ENCODE peak calls at places on chromosomes 4 and X, in eight cellular contexts. N is kidney epithelial cell, A is cardiac muscle cell, W is thyroid gland, X is neural progenitor cell, V is left ventricle myocardium inferior, T is brain microvascular endothelial cell, M is heart right ventricle. P is an unnamed sample. For H3K27me3, the result is how much of the 10 kb centered on the place peaks cover.

GRCh38 chr4:182971702-182972101 is 54.5 kb upstream of the DCTD start:
- DNase-seq in N (no peak), V (no peak), X (no peak), A (no peak), T (no peak), W (no peak), M (no peak), P (no peak)

GRCh38 chr4:145285928-145286327 is 105.5 kb upstream of the OTUD4 start:
- DNase-seq in N (peak), M (no peak), X (no peak), T (peak), W (no peak), V (no peak), A (no peak), P (no peak)

GRCh38 chrX:104921606-104922205 is 298.8 kb downstream of the TEX13A start:
- DNase-seq in V (peak), W (no peak), X (no peak), M (no peak), A (no peak), N (no peak), T (no peak), P (no peak)

GRCh38 chr4:60945641-60946040 is 254.5 kb upstream of the ADGRL3 start:
- DNase-seq in X (peak), A (no peak), M (no peak), V (no peak), T (peak), W (no peak), N (no peak), P (no peak)

GRCh38 chr4:39369301-39369700 is 3.1 kb upstream of the RFC1 start:
- DNase-seq in A (no peak), N (no peak), W (no peak), X (no peak), T (no peak), M (no peak), V (no peak), P (no peak)

GRCh38 chr4:55754754-55755350 is 64.7 kb upstream of the EXOC1L start:
- DNase-seq in N (no peak), V (no peak), A (no peak), X (no peak), M (no peak), T (no peak), W (no peak), P (no peak)

GRCh38 chrX:120301960-120302359 is 9.3 kb downstream of the TMEM255A start:
- DNase-seq in T (no peak), A (no peak), M (no peak), N (no peak), W (no peak), X (no peak), V (no peak), P (no peak)

GRCh38 chr4:15906024-15906443 is 32.5 kb downstream of the FGFBP1 start:
- DNase-seq in X (peak), W (peak), M (no peak), A (no peak), N (peak), T (no peak), V (peak), P (no peak)

GRCh38 chr4:177453116-177453515 is 10.9 kb upstream of the AGA start:
- DNase-seq in V (no peak), N (no peak), M (no peak), W (no peak), T (no peak), X (no peak), A (no peak), P (no peak)

GRCh38 chrX:44344194-44344593 is 722 bp upstream of the EFHC2 start:
- DNase-seq in V (no peak), M (peak), A (no peak), N (no peak), X (no peak), W (peak), T (no peak), P (peak)
- H3K4me3 ChIP-seq in V (peak), M (peak), A (no peak), N (no peak), X (no peak), W (no peak), T (no peak), P (peak)

DNA sequence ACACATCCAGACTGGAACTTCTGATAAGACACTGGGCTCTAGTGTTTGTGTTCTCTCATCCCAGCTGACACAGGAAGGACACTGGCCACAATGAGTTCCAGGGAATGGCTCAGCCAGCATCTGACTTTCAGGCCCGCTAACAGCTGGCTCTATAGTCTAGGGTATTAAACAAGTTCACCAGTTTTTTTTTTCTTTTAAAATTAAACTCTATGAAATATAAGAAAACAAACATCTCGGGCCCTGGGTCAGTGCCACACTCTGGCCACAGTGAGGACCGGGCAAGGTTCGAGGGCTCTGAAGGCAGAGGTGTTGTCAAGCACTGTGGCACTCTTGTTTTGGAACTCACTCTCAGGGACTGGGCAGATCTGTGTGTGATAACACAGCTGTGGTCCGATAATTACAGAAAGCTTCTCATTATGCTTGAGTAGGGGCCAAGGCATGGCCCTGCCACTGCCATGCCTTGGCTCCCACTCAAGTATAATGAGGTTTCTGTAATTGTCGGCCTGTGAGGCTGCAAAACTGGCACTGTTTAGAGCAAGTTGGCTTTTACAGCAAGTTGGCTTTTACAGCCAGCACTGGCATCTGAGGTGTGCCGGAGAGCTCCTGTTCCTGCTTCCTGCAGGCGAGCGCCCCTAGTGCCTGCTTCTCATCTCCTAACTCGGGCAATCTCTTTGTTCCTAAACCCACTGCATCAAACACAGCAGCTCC is 62.8 kb downstream of the PPP1R2C start:
- DNase-seq in V (peak), A (peak), M (peak), T (no peak), W (peak), N (peak), X (peak), P (peak)
- TF ChIP-seq CTCF in V (peak), A (peak), M (peak), T (peak), W (peak), N (peak), X (peak), P (no peak)

DNA sequence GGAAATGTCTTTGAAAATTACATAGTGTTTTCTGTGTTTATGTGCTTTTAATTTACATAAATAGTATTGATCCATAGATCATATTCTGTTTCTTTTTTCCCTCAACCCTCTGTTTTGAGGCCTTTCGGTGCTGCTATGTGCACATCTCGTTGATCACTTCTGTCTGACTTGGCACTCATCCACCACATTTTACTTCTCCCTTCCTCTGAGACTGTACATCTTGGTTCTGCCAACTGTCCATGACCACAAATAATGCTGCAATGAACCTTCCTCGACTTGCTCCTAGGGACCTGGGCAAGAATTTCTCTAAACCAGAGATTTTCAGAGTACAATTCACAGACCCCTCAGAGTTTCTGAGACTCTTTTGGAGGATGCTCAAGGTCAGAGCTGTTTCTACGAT is 74.4 kb downstream of the RTL5 start:
- DNase-seq in A (no peak), M (no peak), V (no peak), W (no peak), T (no peak), X (no peak), N (no peak), P (no peak)
- H3K27me3 ChIP-seq in A (under half), M (under half), V (under half), W (under half), T (under half), X (under half), N (under half), P (under half)

DNA sequence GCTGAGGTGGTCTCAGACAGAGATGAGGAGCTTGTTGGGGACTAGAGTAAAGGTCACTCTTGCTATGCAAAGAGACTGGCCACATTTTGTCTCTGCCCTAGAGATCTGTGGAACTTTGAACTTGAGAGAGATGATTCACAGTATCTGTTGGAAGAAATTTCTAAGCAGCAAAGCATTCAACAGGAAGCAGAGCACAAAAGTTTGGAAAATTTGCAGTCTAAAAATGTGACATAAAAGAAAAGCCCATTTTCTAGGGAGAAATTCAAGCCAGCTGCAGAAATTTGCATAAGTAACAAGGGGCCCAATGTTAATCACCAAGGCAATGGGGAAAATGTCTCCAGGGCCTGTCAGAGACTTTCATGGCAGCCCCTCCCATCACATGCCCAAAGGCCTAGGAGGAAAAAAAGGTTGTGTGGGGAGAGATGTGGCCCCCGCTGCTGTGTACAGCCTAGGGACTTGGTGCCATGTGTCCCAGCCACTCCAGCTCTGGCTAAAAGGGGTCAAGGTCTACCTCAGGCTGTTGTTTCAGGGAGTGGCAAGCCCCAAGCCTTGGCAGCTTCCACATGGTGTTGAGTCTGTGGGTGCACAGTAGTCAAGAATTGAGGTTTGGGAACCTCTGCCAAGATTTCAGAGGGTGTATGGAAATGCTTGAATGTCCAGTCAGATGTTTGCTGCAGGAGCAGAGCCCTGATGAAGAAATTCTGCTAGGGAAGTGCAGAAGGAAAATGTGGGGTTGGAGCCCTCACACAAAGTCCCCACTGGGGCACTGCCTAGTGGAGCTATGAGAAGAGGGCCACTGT is 262.8 kb downstream of the DKK2 start:
- DNase-seq in M (no peak), V (no peak), N (no peak), T (peak), W (no peak), X (no peak), A (no peak), P (no peak)
- H3K4me3 ChIP-seq in M (no peak), V (no peak), N (no peak), T (no peak), W (no peak), X (no peak), A (no peak), P (no peak)

DNA sequence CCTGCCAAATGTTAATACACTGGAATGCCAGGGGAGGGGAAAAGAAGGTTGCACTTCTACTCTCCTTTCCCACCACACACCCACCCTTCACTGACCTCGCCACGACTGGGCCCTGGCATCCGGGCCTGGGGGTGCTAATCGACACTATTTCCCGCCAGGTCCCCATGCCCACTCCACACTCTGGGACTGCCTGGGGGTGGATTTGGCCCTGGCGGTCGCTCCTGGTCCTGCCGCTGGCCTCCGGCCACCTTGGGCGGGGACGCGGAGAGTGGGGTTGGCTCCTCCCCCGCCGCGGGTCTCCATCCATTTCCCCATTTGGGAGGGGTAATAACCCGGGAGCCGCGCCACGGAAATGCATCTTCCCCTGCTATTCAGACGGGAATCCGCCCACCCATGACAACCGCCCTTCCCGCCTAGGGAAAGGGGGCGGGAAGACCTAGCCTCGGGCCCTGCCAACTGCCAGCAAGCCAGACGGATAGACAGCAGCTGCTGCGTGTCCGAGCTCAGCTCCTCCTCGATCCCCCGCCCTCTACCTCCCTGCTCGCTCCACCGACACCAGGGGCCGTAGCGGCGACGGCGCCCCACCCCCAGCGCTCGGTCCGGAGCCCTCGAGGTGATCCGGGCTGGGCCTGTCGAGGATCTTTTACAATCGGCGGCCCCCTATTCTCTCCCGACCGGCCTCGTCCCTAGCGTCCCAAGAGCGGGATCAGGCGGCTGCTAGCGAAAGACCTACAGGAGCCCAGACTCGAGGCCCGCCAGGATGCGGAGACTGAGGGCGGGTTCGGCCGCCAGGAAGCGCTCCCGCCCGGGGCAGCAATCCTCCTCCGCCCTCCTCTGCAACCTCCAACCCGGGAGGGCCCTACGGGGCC is 78.0 kb downstream of the RLIM start:
- DNase-seq in A (peak), T (peak), X (peak), V (peak), W (peak), N (no peak), M (peak), P (peak)
- TF ChIP-seq CTCF in A (peak), T (peak), X (peak), V (peak), W (peak), N (peak), M (peak), P (no peak)

DNA sequence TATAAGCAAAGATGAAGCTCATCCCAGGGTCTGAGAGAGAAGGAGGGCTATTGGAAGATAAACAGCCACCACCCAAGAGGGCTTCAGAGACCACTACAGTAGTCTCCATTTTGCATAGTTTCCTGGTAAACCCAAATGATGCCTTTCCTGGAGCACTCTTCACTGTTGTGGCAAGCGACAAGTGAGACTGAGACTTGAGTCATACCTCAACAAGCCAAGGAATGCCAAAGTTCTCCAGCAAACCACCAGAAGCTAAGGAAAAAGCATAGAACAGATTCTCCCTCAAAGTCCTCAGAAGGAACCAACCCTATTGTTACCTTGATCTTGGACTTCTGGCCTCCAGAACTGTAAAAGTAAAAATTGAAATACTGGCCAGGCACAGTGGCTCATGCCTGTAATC is 65.9 kb downstream of the LARP7 start:
- DNase-seq in N (no peak), W (no peak), M (no peak), V (no peak), A (no peak), T (no peak), X (no peak), P (no peak)
- H3K27me3 ChIP-seq in N (under half), W (under half), M (under half), V (under half), A (under half), T (under half), X (under half), P (under half)

GRCh38 chrX:137575596-137576255 is 9.8 kb downstream of the ZIC3 start:
- DNase-seq in N (no peak), X (peak), V (no peak), T (no peak), W (no peak), M (no peak), A (no peak), P (no peak)
- H3K4me3 ChIP-seq in N (no peak), X (peak), V (no peak), T (no peak), W (no peak), M (no peak), A (no peak), P (no peak)

GRCh38 chrX:53481093-53481492 is 46.9 kb upstream of the HSD17B10 start:
- DNase-seq in N (no peak), W (no peak), V (no peak), A (no peak), M (no peak), T (no peak), X (peak), P (no peak)
- TF ChIP-seq CTCF in N (peak), W (no peak), V (no peak), A (peak), M (peak), T (peak), X (peak), P (no peak)

DNA sequence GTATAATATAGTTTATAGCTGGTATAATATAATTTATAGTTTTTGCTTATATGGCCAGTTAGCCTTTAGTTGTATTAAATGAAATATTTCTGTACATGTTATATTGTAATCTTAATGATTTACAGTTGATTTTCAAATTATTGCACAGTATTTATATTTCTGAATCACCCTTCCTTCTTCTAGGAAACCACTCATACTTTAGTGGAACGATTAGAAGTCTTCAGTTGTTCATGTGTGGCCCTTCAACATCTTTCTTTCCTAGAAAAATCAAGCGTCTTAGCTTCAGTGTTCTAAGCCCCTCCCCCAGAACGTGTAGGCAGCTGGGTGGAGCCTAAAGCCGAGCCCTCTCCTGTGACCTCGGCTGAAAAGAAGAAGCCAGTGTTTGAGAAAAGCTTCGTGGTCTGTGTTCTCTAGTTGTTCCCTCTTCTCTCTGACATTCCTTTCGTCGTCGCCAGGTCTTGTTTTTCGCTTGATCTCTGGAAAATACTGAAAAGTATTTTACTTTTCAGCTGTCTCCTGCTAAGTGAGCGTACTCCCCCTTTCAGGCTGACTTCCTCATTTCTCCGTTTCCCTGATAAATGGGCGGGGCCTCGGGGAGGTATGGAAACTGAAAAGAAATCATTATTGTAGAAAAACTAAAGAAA is at the start of gene C4orf33:
- DNase-seq in T (peak), N (peak), A (peak), V (peak), W (peak), M (peak), X (peak), P (peak)
- H3K27me3 ChIP-seq in T (under half), N (under half), A (under half), V (under half), W (under half), M (under half), X (under half), P (under half)

GRCh38 chr4:151540728-151541437 is 131.9 kb downstream of the FHIP1A start:
- DNase-seq in A (no peak), W (no peak), N (peak), M (no peak), V (no peak), T (peak), X (no peak), P (no peak)
- H3K4me3 ChIP-seq in A (no peak), W (no peak), N (no peak), M (no peak), V (no peak), T (no peak), X (no peak), P (no peak)